ENCODE peak calls at places on chromosomes 16 and 17, in four cellular contexts. W is breast epithelium, E is GM12864, D is HCT116. Q is an unnamed sample.
A peak's percentile ranks its signal among the peaks of the same experiment; 100 is the strongest.

GRCh38 chr17:48704521-48704920 is 17.8 kb downstream of the PRAC1 start:
- DNase-seq in D (no peak), W (no peak), E (no peak), Q (no peak)

GRCh38 chr17:45895304-45895968 is 1.1 kb downstream of the MAPT start:
- DNase-seq in E (no peak), D (no peak), W (peak; percentile 62), Q (no peak)

GRCh38 chr17:45839442-45839841 is 5.2 kb upstream of the SPPL2C start:
- DNase-seq in W (no peak), D (no peak), E (no peak), Q (no peak)

GRCh38 chr17:1972429-1973160 is 52.5 kb downstream of the RTN4RL1 start:
- DNase-seq in E (no peak), W (no peak), D (no peak), Q (no peak)

GRCh38 chr17:39623356-39623950 is 3.3 kb upstream of the PPP1R1B start:
- DNase-seq in W (peak; percentile 90), D (no peak), E (no peak), Q (no peak)

GRCh38 chr16:46857261-46857962 is 26.4 kb upstream of the C16orf87 start:
- DNase-seq in E (no peak), W (no peak), D (peak; percentile 26), Q (peak; percentile 43)

GRCh38 chr17:7308625-7309433 is 1.4 kb downstream of the EIF5A start:
- DNase-seq in W (peak; percentile 74), D (peak; percentile 72), E (peak; percentile 81), Q (no peak)

GRCh38 chr17:1590031-1590746 is 27.6 kb upstream of the PITPNA start:
- DNase-seq in W (no peak), D (peak; percentile 86), E (no peak), Q (peak; percentile 55)

GRCh38 chr17:29256735-29257466 is 10.2 kb downstream of the CRYBA1 start:
- DNase-seq in D (no peak), E (no peak), W (no peak), Q (no peak)

GRCh38 chr17:27657620-27658019 is 26.6 kb downstream of the LGALS9 start:
- DNase-seq in W (no peak), E (no peak), D (no peak), Q (no peak)

GRCh38 chr16:35308674-35309073 is 1849.3 kb downstream of the TP53TG3F start:
- DNase-seq in E (no peak), W (no peak), D (no peak), Q (no peak)

GRCh38 chr17:45861185-45861584 is 16.5 kb downstream of the SPPL2C start:
- DNase-seq in D (no peak), E (no peak), W (no peak), Q (no peak)

GRCh38 chr16:822174-822908 is 21.8 kb upstream of the GNG13 start:
- DNase-seq in D (no peak), E (no peak), W (no peak), Q (no peak)

GRCh38 chr16:57039148-57039812 is 49.9 kb downstream of the NLRC5 start:
- DNase-seq in D (no peak), E (peak; percentile 75), W (no peak), Q (no peak)

GRCh38 chr17:83071966-83072562 is 7.3 kb upstream of the METRNL start:
- DNase-seq in E (no peak), D (no peak), W (no peak), Q (no peak)

GRCh38 chr16:50621452-50621792 is 59.7 kb downstream of the SNX20 start:
- DNase-seq in E (no peak), W (no peak), D (no peak), Q (no peak)

GRCh38 chr16:46862555-46863447 is 21.4 kb upstream of the GPT2 start:
- DNase-seq in D (no peak), W (no peak), E (no peak), Q (no peak)

GRCh38 chr16:64882385-64882784 is 239.5 kb downstream of the CDH11 start:
- DNase-seq in D (no peak), W (no peak), E (no peak), Q (no peak)

GRCh38 chr17:9217151-9218067 is 196.1 kb downstream of the NTN1 start:
- DNase-seq in W (no peak), E (no peak), D (no peak), Q (no peak)

GRCh38 chr17:27336217-27336616 is 42.3 kb downstream of the WSB1 start:
- DNase-seq in D (no peak), W (no peak), E (no peak), Q (no peak)

GRCh38 chr17:66945451-66945850 is 19.1 kb upstream of the CACNG4 start:
- DNase-seq in W (peak; percentile 47), E (no peak), D (no peak), Q (no peak)

GRCh38 chr16:13021996-13022395 is 120.6 kb downstream of the SHISA9 start:
- DNase-seq in D (no peak), W (no peak), E (no peak), Q (no peak)

GRCh38 chr16:78183886-78184553 is 84.6 kb downstream of the WWOX start:
- DNase-seq in W (no peak), E (no peak), D (no peak), Q (no peak)

GRCh38 chr16:58027341-58028167 is 2.0 kb downstream of the MMP15 start:
- DNase-seq in E (no peak), W (no peak), D (peak; percentile 36), Q (no peak)

GRCh38 chr16:88778541-88779065 is 6.4 kb downstream of the PIEZO1 start:
- DNase-seq in W (no peak), E (no peak), D (no peak), Q (no peak)

GRCh38 chr16:88782454-88783390 is 2.3 kb downstream of the PIEZO1 start:
- DNase-seq in D (peak; percentile 48), E (no peak), W (no peak), Q (no peak)

GRCh38 chr16:88781140-88782077 is 3.6 kb downstream of the PIEZO1 start:
- DNase-seq in E (peak; percentile 69), W (no peak), D (no peak), Q (no peak)

GRCh38 chr16:88779406-88780099 is 5.5 kb downstream of the PIEZO1 start:
- DNase-seq in D (no peak), W (no peak), E (no peak), Q (no peak)

GRCh38 chr16:88780100-88781062 is 4.6 kb downstream of the PIEZO1 start:
- DNase-seq in E (no peak), W (no peak), D (no peak), Q (no peak)
- H3K4me3 ChIP-seq in E (peak overlapping the region; percentile 61), W (no peak overlapping the region), D (no peak overlapping the region), Q (no peak overlapping the region)

DNA sequence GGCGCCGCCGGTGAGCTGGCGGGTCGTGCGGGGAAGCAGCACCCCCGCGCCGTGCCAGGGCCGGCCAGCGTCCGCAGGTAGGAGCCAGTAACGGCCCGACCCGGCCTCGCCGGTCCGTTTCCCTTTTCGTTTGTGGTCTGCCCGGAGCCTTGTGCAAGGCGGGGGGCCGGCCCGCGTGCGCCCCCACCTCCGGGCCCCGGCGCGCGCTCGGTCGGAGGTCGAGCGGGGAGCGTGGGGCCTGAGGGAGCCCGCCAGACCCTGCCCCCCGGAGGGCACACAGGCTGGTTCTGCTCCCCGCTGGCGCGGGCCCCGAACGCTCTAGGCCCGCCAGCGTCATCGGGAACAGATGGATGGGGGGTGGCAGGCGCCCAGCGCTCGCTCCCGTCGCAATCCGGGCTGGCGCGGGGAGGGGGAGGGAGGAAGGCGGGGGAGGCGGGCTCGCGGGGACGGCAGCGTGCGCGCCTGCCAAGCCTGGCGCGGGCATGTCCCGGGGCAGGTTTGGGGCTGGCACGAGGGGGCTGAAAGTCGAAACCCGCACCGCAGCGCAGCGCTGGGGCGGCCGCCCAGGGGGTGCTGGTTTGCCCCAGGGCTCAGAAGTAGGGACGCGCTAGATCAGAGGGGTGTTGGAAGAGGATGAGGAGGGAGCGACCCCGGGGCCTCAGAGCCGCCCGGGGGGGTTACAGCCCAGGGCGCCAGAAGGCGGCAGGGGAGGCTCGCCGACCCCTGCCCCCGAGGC is 1.5 kb upstream of the GSE1 start:
- DNase-seq in W (peak; percentile 89), D (peak; percentile 54), E (no peak), Q (peak; percentile 32)
- TF ChIP-seq CTCF in W (no peak), D (no peak), E (no peak), Q (no peak)

GRCh38 chr17:19579867-19580565 is 46.4 kb downstream of the SLC47A1 start:
- DNase-seq in W (no peak), D (no peak), E (no peak), Q (no peak)
- H3K4me3 ChIP-seq in W (peak overlapping the region; percentile 40), D (no peak overlapping the region), E (no peak overlapping the region), Q (peak overlapping the region; percentile 9)

GRCh38 chr17:68780561-68780960 is 174.6 kb downstream of the ABCA8 start:
- DNase-seq in W (no peak), D (no peak), E (no peak), Q (no peak)

GRCh38 chr17:68777243-68777855 is 176.2 kb upstream of the FAM20A start:
- DNase-seq in E (no peak), D (peak; percentile 51), W (no peak), Q (peak; percentile 73)

GRCh38 chr17:68776451-68776850 is 175.3 kb upstream of the FAM20A start:
- DNase-seq in W (no peak), D (no peak), E (no peak), Q (no peak)

GRCh38 chr17:68777856-68778694 is 176.9 kb upstream of the FAM20A start:
- DNase-seq in D (no peak), E (no peak), W (no peak), Q (no peak)

DNA sequence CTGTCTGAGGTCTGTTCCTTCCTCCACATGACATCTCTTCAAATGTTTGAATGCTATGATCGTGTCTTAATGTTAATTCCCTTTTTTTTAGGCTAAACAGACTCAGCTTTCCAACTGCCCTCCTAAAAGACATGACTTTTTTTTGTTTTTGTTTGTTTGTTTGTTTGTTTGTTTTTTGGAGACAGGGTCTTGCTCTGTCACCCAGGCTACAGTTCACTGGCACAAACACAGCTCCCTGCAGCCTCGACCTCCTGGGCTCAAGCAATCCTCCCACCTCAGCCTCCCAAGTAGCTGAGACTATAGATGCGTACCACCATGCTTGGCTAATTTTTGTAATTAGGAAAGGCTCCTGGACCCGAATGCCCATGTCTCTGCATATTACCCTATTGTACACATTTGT is 176.5 kb downstream of the ABCA8 start:
- DNase-seq in W (no peak), E (no peak), D (no peak), Q (no peak)
- TF ChIP-seq CTCF in W (no peak), E (no peak), D (no peak), Q (no peak)

GRCh38 chr17:10668771-10669170 is 11.7 kb upstream of the MYH3 start:
- DNase-seq in W (no peak), E (no peak), D (no peak), Q (no peak)

GRCh38 chr17:10674696-10675095 is 17.6 kb upstream of the MYH3 start:
- DNase-seq in D (no peak), W (no peak), E (no peak), Q (no peak)

DNA sequence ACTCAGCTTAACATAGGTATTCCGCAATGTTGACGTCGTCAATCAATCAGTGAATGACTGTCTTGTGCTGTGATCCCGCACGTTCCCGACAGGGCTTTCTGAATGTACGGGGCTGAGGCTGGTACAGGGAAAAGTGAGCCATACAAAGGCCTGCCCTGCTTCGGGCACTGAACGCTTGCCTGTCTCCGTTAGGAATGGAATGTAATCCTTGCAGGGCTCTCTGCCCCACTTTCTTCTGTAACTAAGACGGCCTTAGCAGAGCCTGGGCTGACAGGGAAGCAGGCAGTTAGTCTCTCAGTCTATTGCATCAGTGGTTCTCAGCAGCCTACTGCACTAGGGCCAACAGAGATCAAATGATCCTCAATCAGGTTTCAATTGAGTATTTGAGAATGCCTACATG is 16.2 kb upstream of the MYH3 start:
- DNase-seq in D (no peak), W (no peak), E (no peak), Q (no peak)
- H3K4me3 ChIP-seq in D (no peak overlapping the region), W (no peak overlapping the region), E (no peak overlapping the region), Q (no peak overlapping the region)

GRCh38 chr17:74815671-74816370 is 39.7 kb upstream of the NAT9 start:
- DNase-seq in E (no peak), D (no peak), W (no peak), Q (no peak)
- TF ChIP-seq CTCF in E (peak; percentile 21), D (peak; percentile 61), W (no peak), Q (peak; percentile 39)

Q was measured in HFF-Myc.